ENCODE peak calls at places on chromosomes 1 and 21, in seven cellular contexts. One of them, this sample, is unnamed.

GRCh38 chr1:9874959-9875635 is 35.0 kb downstream of the CTNNBIP1 start:
- DNase-seq in stimulated activated CD8-positive, alpha-beta memory T cell treated with anti-CD3 and anti-CD28 coated beads, Interleukin-2, amount 100 ng/mL, for 48 hours: peak; percentile 49
- DNase-seq in T-helper 1 cell: peak; percentile 33
- DNase-seq in EL: peak; percentile 70
- DNase-seq in GM04504: peak; percentile 30
- DNase-seq in GM13976: peak; percentile 96
- DNase-seq in NCI-H748 treated with DMSO at 0.1 percent for 48 hours: peak; percentile 23
- DNase-seq in this sample: peak; percentile 88

GRCh38 chr1:15718199-15718601 is 17.9 kb upstream of the SLC25A34 start:
- DNase-seq in GM13976: no peak
- DNase-seq in T-helper 1 cell: no peak
- DNase-seq in EL: no peak
- DNase-seq in stimulated activated CD8-positive, alpha-beta memory T cell treated with anti-CD3 and anti-CD28 coated beads, Interleukin-2, amount 100 ng/mL, for 48 hours: no peak
- DNase-seq in GM04504: no peak
- DNase-seq in NCI-H748 treated with DMSO at 0.1 percent for 48 hours: no peak
- DNase-seq in this sample: no peak

GRCh38 chr1:43671193-43671592 is 21.2 kb downstream of the KDM4A start:
- DNase-seq in T-helper 1 cell: no peak
- DNase-seq in NCI-H748 treated with DMSO at 0.1 percent for 48 hours: no peak
- DNase-seq in GM04504: no peak
- DNase-seq in EL: no peak
- DNase-seq in stimulated activated CD8-positive, alpha-beta memory T cell treated with anti-CD3 and anti-CD28 coated beads, Interleukin-2, amount 100 ng/mL, for 48 hours: no peak
- DNase-seq in GM13976: no peak
- DNase-seq in this sample: no peak

GRCh38 chr1:200491097-200491496 is 81.3 kb upstream of the ZNF281 start:
- DNase-seq in EL: no peak
- DNase-seq in T-helper 1 cell: no peak
- DNase-seq in GM04504: no peak
- DNase-seq in stimulated activated CD8-positive, alpha-beta memory T cell treated with anti-CD3 and anti-CD28 coated beads, Interleukin-2, amount 100 ng/mL, for 48 hours: no peak
- DNase-seq in NCI-H748 treated with DMSO at 0.1 percent for 48 hours: peak; percentile 56
- DNase-seq in GM13976: no peak
- DNase-seq in this sample: no peak

GRCh38 chr1:226674892-226675719 is 64.0 kb downstream of the ITPKB start:
- DNase-seq in GM04504: no peak
- DNase-seq in GM13976: peak; percentile 81
- DNase-seq in EL: no peak
- DNase-seq in stimulated activated CD8-positive, alpha-beta memory T cell treated with anti-CD3 and anti-CD28 coated beads, Interleukin-2, amount 100 ng/mL, for 48 hours: peak; percentile 50
- DNase-seq in T-helper 1 cell: peak; percentile 60
- DNase-seq in NCI-H748 treated with DMSO at 0.1 percent for 48 hours: no peak
- DNase-seq in this sample: peak; percentile 68

GRCh38 chr21:39576518-39577128 is 36.1 kb upstream of the B3GALT5 start:
- DNase-seq in GM13976: no peak
- DNase-seq in EL: no peak
- DNase-seq in T-helper 1 cell: no peak
- DNase-seq in stimulated activated CD8-positive, alpha-beta memory T cell treated with anti-CD3 and anti-CD28 coated beads, Interleukin-2, amount 100 ng/mL, for 48 hours: no peak
- DNase-seq in NCI-H748 treated with DMSO at 0.1 percent for 48 hours: no peak
- DNase-seq in GM04504: no peak
- DNase-seq in this sample: no peak

GRCh38 chr1:114286179-114286578 is 132.5 kb upstream of the SYT6 start:
- DNase-seq in GM04504: no peak
- DNase-seq in T-helper 1 cell: no peak
- DNase-seq in GM13976: no peak
- DNase-seq in EL: peak; percentile 11
- DNase-seq in stimulated activated CD8-positive, alpha-beta memory T cell treated with anti-CD3 and anti-CD28 coated beads, Interleukin-2, amount 100 ng/mL, for 48 hours: no peak
- DNase-seq in NCI-H748 treated with DMSO at 0.1 percent for 48 hours: no peak
- DNase-seq in this sample: no peak

GRCh38 chr1:31310131-31310530 is 13.3 kb downstream of the ZCCHC17 start:
- DNase-seq in GM13976: no peak
- DNase-seq in GM04504: no peak
- DNase-seq in stimulated activated CD8-positive, alpha-beta memory T cell treated with anti-CD3 and anti-CD28 coated beads, Interleukin-2, amount 100 ng/mL, for 48 hours: no peak
- DNase-seq in T-helper 1 cell: no peak
- DNase-seq in NCI-H748 treated with DMSO at 0.1 percent for 48 hours: no peak
- DNase-seq in EL: no peak
- DNase-seq in this sample: no peak

GRCh38 chr1:47843781-47844555 is 153.2 kb downstream of the TRABD2B start:
- DNase-seq in NCI-H748 treated with DMSO at 0.1 percent for 48 hours: no peak
- DNase-seq in stimulated activated CD8-positive, alpha-beta memory T cell treated with anti-CD3 and anti-CD28 coated beads, Interleukin-2, amount 100 ng/mL, for 48 hours: no peak
- DNase-seq in GM04504: no peak
- DNase-seq in EL: no peak
- DNase-seq in GM13976: no peak
- DNase-seq in T-helper 1 cell: no peak
- DNase-seq in this sample: no peak

GRCh38 chr1:17922833-17923232 is 167.7 kb downstream of the ACTL8 start:
- DNase-seq in EL: peak; percentile 29
- DNase-seq in stimulated activated CD8-positive, alpha-beta memory T cell treated with anti-CD3 and anti-CD28 coated beads, Interleukin-2, amount 100 ng/mL, for 48 hours: no peak
- DNase-seq in GM13976: peak; percentile 51
- DNase-seq in NCI-H748 treated with DMSO at 0.1 percent for 48 hours: peak; percentile 37
- DNase-seq in T-helper 1 cell: no peak
- DNase-seq in GM04504: peak; percentile 1
- DNase-seq in this sample: no peak

GRCh38 chr1:27527223-27527856 is 37.4 kb upstream of the WASF2 start:
- DNase-seq in T-helper 1 cell: no peak
- DNase-seq in NCI-H748 treated with DMSO at 0.1 percent for 48 hours: peak; percentile 77
- DNase-seq in GM04504: no peak
- DNase-seq in stimulated activated CD8-positive, alpha-beta memory T cell treated with anti-CD3 and anti-CD28 coated beads, Interleukin-2, amount 100 ng/mL, for 48 hours: no peak
- DNase-seq in EL: no peak
- DNase-seq in GM13976: peak; percentile 74
- DNase-seq in this sample: peak; percentile 25

GRCh38 chr1:154410185-154410827 is 5.2 kb downstream of the IL6R start:
- DNase-seq in T-helper 1 cell: no peak
- DNase-seq in GM04504: no peak
- DNase-seq in GM13976: no peak
- DNase-seq in EL: no peak
- DNase-seq in NCI-H748 treated with DMSO at 0.1 percent for 48 hours: no peak
- DNase-seq in stimulated activated CD8-positive, alpha-beta memory T cell treated with anti-CD3 and anti-CD28 coated beads, Interleukin-2, amount 100 ng/mL, for 48 hours: no peak
- DNase-seq in this sample: no peak

GRCh38 chr1:11721301-11721700 is 14.6 kb upstream of the AGTRAP start:
- DNase-seq in EL: no peak
- DNase-seq in NCI-H748 treated with DMSO at 0.1 percent for 48 hours: no peak
- DNase-seq in GM13976: no peak
- DNase-seq in stimulated activated CD8-positive, alpha-beta memory T cell treated with anti-CD3 and anti-CD28 coated beads, Interleukin-2, amount 100 ng/mL, for 48 hours: no peak
- DNase-seq in T-helper 1 cell: no peak
- DNase-seq in GM04504: no peak
- DNase-seq in this sample: no peak

GRCh38 chr1:184299796-184300195 is 87.0 kb upstream of the C1orf21 start:
- DNase-seq in GM04504: no peak
- DNase-seq in EL: peak; percentile 12
- DNase-seq in NCI-H748 treated with DMSO at 0.1 percent for 48 hours: peak; percentile 35
- DNase-seq in GM13976: no peak
- DNase-seq in stimulated activated CD8-positive, alpha-beta memory T cell treated with anti-CD3 and anti-CD28 coated beads, Interleukin-2, amount 100 ng/mL, for 48 hours: no peak
- DNase-seq in T-helper 1 cell: no peak
- DNase-seq in this sample: no peak

GRCh38 chr1:6358144-6358624 is 35.4 kb downstream of the ACOT7 start:
- DNase-seq in T-helper 1 cell: no peak
- DNase-seq in GM04504: no peak
- DNase-seq in NCI-H748 treated with DMSO at 0.1 percent for 48 hours: no peak
- DNase-seq in EL: no peak
- DNase-seq in stimulated activated CD8-positive, alpha-beta memory T cell treated with anti-CD3 and anti-CD28 coated beads, Interleukin-2, amount 100 ng/mL, for 48 hours: no peak
- DNase-seq in GM13976: no peak
- DNase-seq in this sample: no peak

GRCh38 chr1:36708587-36708986 is 225.9 kb upstream of the CSF3R start:
- DNase-seq in NCI-H748 treated with DMSO at 0.1 percent for 48 hours: no peak
- DNase-seq in T-helper 1 cell: no peak
- DNase-seq in stimulated activated CD8-positive, alpha-beta memory T cell treated with anti-CD3 and anti-CD28 coated beads, Interleukin-2, amount 100 ng/mL, for 48 hours: no peak
- DNase-seq in GM04504: no peak
- DNase-seq in GM13976: no peak
- DNase-seq in EL: no peak
- DNase-seq in this sample: no peak

GRCh38 chr1:154474802-154475201 is 27.2 kb upstream of the TDRD10 start:
- DNase-seq in EL: peak; percentile 88
- DNase-seq in GM13976: no peak
- DNase-seq in stimulated activated CD8-positive, alpha-beta memory T cell treated with anti-CD3 and anti-CD28 coated beads, Interleukin-2, amount 100 ng/mL, for 48 hours: no peak
- DNase-seq in GM04504: peak; percentile 87
- DNase-seq in T-helper 1 cell: no peak
- DNase-seq in NCI-H748 treated with DMSO at 0.1 percent for 48 hours: no peak
- DNase-seq in this sample: no peak

GRCh38 chr1:15207829-15208429 is 39.1 kb upstream of the FHAD1 start:
- DNase-seq in GM04504: no peak
- DNase-seq in GM13976: no peak
- DNase-seq in EL: no peak
- DNase-seq in NCI-H748 treated with DMSO at 0.1 percent for 48 hours: no peak
- DNase-seq in stimulated activated CD8-positive, alpha-beta memory T cell treated with anti-CD3 and anti-CD28 coated beads, Interleukin-2, amount 100 ng/mL, for 48 hours: no peak
- DNase-seq in T-helper 1 cell: no peak
- DNase-seq in this sample: no peak

GRCh38 chr1:21046132-21046531 is 130.6 kb downstream of the EIF4G3 start:
- DNase-seq in EL: no peak
- DNase-seq in NCI-H748 treated with DMSO at 0.1 percent for 48 hours: no peak
- DNase-seq in T-helper 1 cell: no peak
- DNase-seq in stimulated activated CD8-positive, alpha-beta memory T cell treated with anti-CD3 and anti-CD28 coated beads, Interleukin-2, amount 100 ng/mL, for 48 hours: no peak
- DNase-seq in GM13976: no peak
- DNase-seq in GM04504: no peak
- DNase-seq in this sample: no peak

GRCh38 chr1:161723459-161724149 is 2.3 kb downstream of the FCRLB start:
- DNase-seq in GM04504: no peak
- DNase-seq in T-helper 1 cell: no peak
- DNase-seq in stimulated activated CD8-positive, alpha-beta memory T cell treated with anti-CD3 and anti-CD28 coated beads, Interleukin-2, amount 100 ng/mL, for 48 hours: no peak
- DNase-seq in NCI-H748 treated with DMSO at 0.1 percent for 48 hours: no peak
- DNase-seq in GM13976: no peak
- DNase-seq in EL: no peak
- DNase-seq in this sample: no peak

GRCh38 chr1:95370671-95370992 is 136.6 kb downstream of the RWDD3 start:
- DNase-seq in stimulated activated CD8-positive, alpha-beta memory T cell treated with anti-CD3 and anti-CD28 coated beads, Interleukin-2, amount 100 ng/mL, for 48 hours: no peak
- DNase-seq in GM13976: no peak
- DNase-seq in GM04504: no peak
- DNase-seq in NCI-H748 treated with DMSO at 0.1 percent for 48 hours: no peak
- DNase-seq in EL: no peak
- DNase-seq in T-helper 1 cell: no peak
- DNase-seq in this sample: no peak

GRCh38 chr1:235648954-235649721 is 446 bp downstream of the GNG4 start:
- DNase-seq in stimulated activated CD8-positive, alpha-beta memory T cell treated with anti-CD3 and anti-CD28 coated beads, Interleukin-2, amount 100 ng/mL, for 48 hours: peak; percentile 38
- DNase-seq in EL: peak; percentile 59
- DNase-seq in GM13976: peak; percentile 84
- DNase-seq in GM04504: peak; percentile 28
- DNase-seq in T-helper 1 cell: peak; percentile 46
- DNase-seq in NCI-H748 treated with DMSO at 0.1 percent for 48 hours: peak; percentile 26
- DNase-seq in this sample: no peak

GRCh38 chr1:3620708-3621107 is 4.1 kb upstream of the TPRG1L start:
- DNase-seq in GM13976: no peak
- DNase-seq in GM04504: no peak
- DNase-seq in EL: no peak
- DNase-seq in T-helper 1 cell: no peak
- DNase-seq in stimulated activated CD8-positive, alpha-beta memory T cell treated with anti-CD3 and anti-CD28 coated beads, Interleukin-2, amount 100 ng/mL, for 48 hours: no peak
- DNase-seq in NCI-H748 treated with DMSO at 0.1 percent for 48 hours: no peak
- DNase-seq in this sample: no peak

GRCh38 chr1:21919520-21919919 is 17.6 kb downstream of the HSPG2 start:
- DNase-seq in T-helper 1 cell: no peak
- DNase-seq in GM13976: no peak
- DNase-seq in GM04504: peak; percentile 75
- DNase-seq in EL: peak; percentile 84
- DNase-seq in NCI-H748 treated with DMSO at 0.1 percent for 48 hours: no peak
- DNase-seq in stimulated activated CD8-positive, alpha-beta memory T cell treated with anti-CD3 and anti-CD28 coated beads, Interleukin-2, amount 100 ng/mL, for 48 hours: no peak
- DNase-seq in this sample: no peak

GRCh38 chr1:52402860-52403240 is 1.4 kb downstream of the ORC1 start:
- DNase-seq in stimulated activated CD8-positive, alpha-beta memory T cell treated with anti-CD3 and anti-CD28 coated beads, Interleukin-2, amount 100 ng/mL, for 48 hours: no peak
- DNase-seq in NCI-H748 treated with DMSO at 0.1 percent for 48 hours: no peak
- DNase-seq in GM13976: no peak
- DNase-seq in GM04504: no peak
- DNase-seq in T-helper 1 cell: no peak
- DNase-seq in EL: no peak
- DNase-seq in this sample: peak; percentile 7

GRCh38 chr1:3975903-3976630 is 76.0 kb upstream of the C1orf174 start:
- DNase-seq in EL: no peak
- DNase-seq in stimulated activated CD8-positive, alpha-beta memory T cell treated with anti-CD3 and anti-CD28 coated beads, Interleukin-2, amount 100 ng/mL, for 48 hours: no peak
- DNase-seq in GM04504: no peak
- DNase-seq in T-helper 1 cell: no peak
- DNase-seq in GM13976: no peak
- DNase-seq in NCI-H748 treated with DMSO at 0.1 percent for 48 hours: no peak
- DNase-seq in this sample: no peak

GRCh38 chr1:244836135-244836521 is 670 bp downstream of the COX20 start:
- DNase-seq in GM13976: no peak
- DNase-seq in stimulated activated CD8-positive, alpha-beta memory T cell treated with anti-CD3 and anti-CD28 coated beads, Interleukin-2, amount 100 ng/mL, for 48 hours: no peak
- DNase-seq in T-helper 1 cell: no peak
- DNase-seq in GM04504: no peak
- DNase-seq in NCI-H748 treated with DMSO at 0.1 percent for 48 hours: no peak
- DNase-seq in EL: peak; percentile 54
- DNase-seq in this sample: no peak

GRCh38 chr1:91651671-91652071 is 151.0 kb downstream of the CDC7 start:
- DNase-seq in stimulated activated CD8-positive, alpha-beta memory T cell treated with anti-CD3 and anti-CD28 coated beads, Interleukin-2, amount 100 ng/mL, for 48 hours: no peak
- DNase-seq in GM13976: no peak
- DNase-seq in NCI-H748 treated with DMSO at 0.1 percent for 48 hours: no peak
- DNase-seq in T-helper 1 cell: no peak
- DNase-seq in GM04504: no peak
- DNase-seq in EL: peak; percentile 21
- DNase-seq in this sample: no peak